ENCODE peak calls at places on chromosome 9, in eight cellular contexts. S, C, R, J, A, K, F and H are unnamed samples.

GRCh38 chr9:71741841-71742648 is 26.3 kb downstream of the CEMIP2 start:
- DNase-seq in K (no peak), R (no peak), C (no peak), S (no peak), F (peak; percentile 80), J (no peak), A (no peak), H (peak; percentile 97)

GRCh38 chr9:136726631-136727191 is 14.3 kb downstream of the DIPK1B start:
- DNase-seq in F (peak; percentile 8), S (peak; percentile 47), K (no peak), A (peak; percentile 90), R (peak; percentile 66), J (no peak), C (no peak), H (no peak)

GRCh38 chr9:561430-561829 is 280.1 kb upstream of the DMRT1 start:
- DNase-seq in S (no peak), J (no peak), F (peak; percentile 87), K (no peak), C (no peak), R (no peak), A (no peak), H (peak; percentile 20)

GRCh38 chr9:113990975-113991471 is 87.1 kb downstream of the AMBP start:
- DNase-seq in C (no peak), R (no peak), J (no peak), K (no peak), A (no peak), F (no peak), S (no peak), H (no peak)

GRCh38 chr9:97314503-97314902 is 7.0 kb downstream of the CCDC180 start:
- DNase-seq in K (no peak), F (no peak), J (no peak), C (no peak), A (no peak), S (no peak), R (no peak), H (no peak)

GRCh38 chr9:86202338-86202882 is 57.0 kb downstream of the C9orf153 start:
- DNase-seq in A (peak; percentile 88), S (peak; percentile 55), R (peak; percentile 24), F (peak; percentile 61), C (peak; percentile 82), J (peak; percentile 5), K (peak; percentile 4), H (peak; percentile 77)

GRCh38 chr9:104073098-104073769 is 20.9 kb upstream of the SMC2 start:
- DNase-seq in K (no peak), C (no peak), A (no peak), J (no peak), F (no peak), R (no peak), S (no peak), H (no peak)

GRCh38 chr9:673966-674526 is 167.5 kb upstream of the DMRT1 start:
- DNase-seq in K (no peak), C (no peak), F (no peak), R (no peak), J (no peak), A (no peak), S (no peak), H (no peak)

GRCh38 chr9:109791003-109791677 is 11.1 kb downstream of the PALM2AKAP2 start:
- DNase-seq in F (no peak), R (no peak), C (no peak), K (no peak), J (no peak), A (no peak), S (no peak), H (no peak)

GRCh38 chr9:113302792-113303418 is at the start of gene RNF183:
- DNase-seq in R (no peak), A (no peak), F (no peak), S (no peak), C (no peak), K (no peak), J (no peak), H (no peak)

GRCh38 chr9:87620727-87621322 is 105.1 kb upstream of the CTSL start:
- DNase-seq in J (no peak), K (no peak), R (no peak), F (no peak), S (no peak), C (no peak), A (no peak), H (no peak)

GRCh38 chr9:109722007-109722406 is 58.0 kb upstream of the PALM2AKAP2 start:
- DNase-seq in S (no peak), J (no peak), C (no peak), A (no peak), F (no peak), R (no peak), K (no peak), H (no peak)

GRCh38 chr9:95167998-95168397 is 149.5 kb downstream of the FANCC start:
- DNase-seq in R (peak; percentile 76), S (peak; percentile 63), F (peak; percentile 93), C (peak; percentile 73), K (peak; percentile 87), A (peak; percentile 86), J (peak; percentile 56), H (peak; percentile 98)

GRCh38 chr9:133333566-133333965 is 2.4 kb downstream of the SURF6 start:
- DNase-seq in A (no peak), C (no peak), K (no peak), S (no peak), R (peak; percentile 5), J (no peak), F (no peak), H (no peak)

GRCh38 chr9:35682083-35682482 is 7.6 kb downstream of the TPM2 start:
- DNase-seq in C (no peak), R (no peak), A (no peak), S (no peak), F (no peak), K (no peak), J (no peak), H (no peak)

GRCh38 chr9:17906841-17907779 is 328.2 kb downstream of the SH3GL2 start:
- DNase-seq in C (peak; percentile 14), J (no peak), F (no peak), R (no peak), K (no peak), A (no peak), S (no peak), H (no peak)

GRCh38 chr9:88923653-88924284 is 67.5 kb upstream of the S1PR3 start:
- DNase-seq in C (no peak), A (no peak), K (no peak), R (peak; percentile 15), F (no peak), J (no peak), S (no peak), H (no peak)

GRCh38 chr9:137905740-137906139 is 28.2 kb downstream of the CACNA1B start:
- DNase-seq in R (no peak), C (no peak), J (no peak), A (no peak), K (no peak), F (no peak), S (no peak), H (no peak)

GRCh38 chr9:2420488-2421056 is 201.0 kb upstream of the VLDLR start:
- DNase-seq in J (no peak), F (no peak), A (no peak), C (no peak), S (no peak), R (no peak), K (no peak), H (no peak)

GRCh38 chr9:3760031-3760430 is 234.2 kb upstream of the RFX3 start:
- DNase-seq in R (no peak), C (no peak), F (no peak), J (no peak), K (no peak), S (no peak), A (no peak), H (peak; percentile 41)

GRCh38 chr9:72292874-72293607 is 72.0 kb downstream of the ZFAND5 start:
- DNase-seq in J (no peak), K (peak; percentile 98), A (no peak), S (peak; percentile 97), C (no peak), R (no peak), F (peak; percentile 73), H (peak; percentile 99)

GRCh38 chr9:113633782-113634596 is 170.5 kb downstream of the RGS3 start:
- DNase-seq in C (no peak), J (no peak), S (no peak), A (no peak), K (no peak), F (no peak), R (no peak), H (no peak)

GRCh38 chr9:37944671-37945481 is 40.9 kb upstream of the SLC25A51 start:
- DNase-seq in F (peak; percentile 37), S (no peak), J (no peak), R (no peak), C (no peak), A (no peak), K (no peak), H (peak; percentile 65)

GRCh38 chr9:70590264-70590646 is 175.8 kb upstream of the KLF9 start:
- DNase-seq in R (no peak), F (peak; percentile 27), J (no peak), S (no peak), C (peak; percentile 28), K (peak; percentile 64), A (no peak), H (peak; percentile 60)

GRCh38 chr9:96293481-96293880 is 8.5 kb downstream of the HSD17B3 start:
- DNase-seq in S (no peak), K (peak; percentile 13), C (no peak), A (peak; percentile 44), R (no peak), J (peak; percentile 12), F (peak; percentile 17), H (peak; percentile 26)

GRCh38 chr9:126587187-126588185 is 26.2 kb upstream of the LMX1B start:
- DNase-seq in S (no peak), A (no peak), J (no peak), K (no peak), F (peak; percentile 19), C (no peak), R (no peak), H (peak; percentile 37)

GRCh38 chr9:129253820-129254381 is 75.8 kb upstream of the IER5L start:
- DNase-seq in F (peak; percentile 46), S (no peak), J (no peak), A (no peak), R (no peak), K (no peak), C (no peak), H (peak; percentile 61)

GRCh38 chr9:91037511-91038482 is 236.2 kb downstream of the SYK start:
- DNase-seq in C (peak; percentile 89), K (peak; percentile 59), R (no peak), S (no peak), J (no peak), A (peak; percentile 36), F (peak; percentile 84), H (peak; percentile 80)

GRCh38 chr9:75993434-75993833 is 103.0 kb downstream of the PCSK5 start:
- DNase-seq in S (no peak), A (peak; percentile 32), C (peak; percentile 10), F (peak; percentile 86), K (peak; percentile 81), J (no peak), R (no peak), H (peak; percentile 75)

GRCh38 chr9:16744386-16744785 is 126.1 kb downstream of the BNC2 start:
- DNase-seq in C (peak; percentile 26), F (peak; percentile 46), J (no peak), K (peak; percentile 63), R (no peak), S (no peak), A (no peak), H (peak; percentile 40)

GRCh38 chr9:136047076-136047774 is 47.9 kb downstream of the NACC2 start:
- DNase-seq in K (no peak), F (no peak), R (no peak), C (no peak), J (no peak), S (no peak), A (no peak), H (no peak)

GRCh38 chr9:3441197-3441816 is 84.5 kb downstream of the RFX3 start:
- DNase-seq in C (peak; percentile 68), F (peak; percentile 75), K (peak; percentile 39), R (peak; percentile 56), S (peak; percentile 37), A (peak; percentile 69), J (no peak), H (peak; percentile 90)